ENCODE peak calls at places on chromosomes 3 and 15, in six cellular contexts. Q is left colon; R is stomach; A is kidney glomerular epithelial cell; D is effector CD4-positive, alpha-beta T cell; V is MCF 10A. Y is an unnamed sample.

GRCh38 chr3:40574661-40575060 is 49.9 kb downstream of the ZNF621 start:
- DNase-seq in A (no peak), R (no peak), V (no peak), D (no peak), Q (no peak), Y (no peak)

GRCh38 chr15:70488002-70488605 is 275.3 kb downstream of the UACA start:
- DNase-seq in V (peak), R (peak), Q (no peak), D (peak), A (peak), Y (no peak)

GRCh38 chr3:186425788-186426730 is 64.0 kb upstream of the DGKG start:
- DNase-seq in V (peak), D (no peak), Q (no peak), A (no peak), R (no peak), Y (no peak)

GRCh38 chr3:194592798-194593752 is 40.1 kb downstream of the TMEM44 start:
- DNase-seq in R (peak), D (no peak), V (peak), Q (no peak), A (peak), Y (no peak)

GRCh38 chr3:112101946-112102345 is 15.8 kb downstream of the C3orf52 start:
- DNase-seq in Q (no peak), D (no peak), R (no peak), A (peak), V (peak), Y (no peak)

GRCh38 chr15:99452728-99453643 is 112.8 kb upstream of the MEF2A start:
- DNase-seq in V (peak), R (peak), Q (peak), D (no peak), A (no peak), Y (no peak)

GRCh38 chr15:55183679-55184078 is 13.1 kb downstream of the RSL24D1 start:
- DNase-seq in Q (no peak), A (no peak), R (no peak), D (no peak), V (no peak), Y (no peak)

GRCh38 chr15:91142097-91142744 is 42.2 kb downstream of the SV2B start:
- DNase-seq in A (peak), V (peak), Q (no peak), D (no peak), R (no peak), Y (no peak)

GRCh38 chr15:50116477-50116876 is 2.6 kb downstream of the ATP8B4 start:
- DNase-seq in V (peak), Q (no peak), A (peak), D (no peak), R (no peak), Y (no peak)

GRCh38 chr3:99895106-99895705 is 77.5 kb downstream of the CMSS1 start:
- DNase-seq in Q (no peak), R (no peak), D (no peak), A (no peak), V (no peak), Y (no peak)

GRCh38 chr3:193816656-193817311 is 223.8 kb downstream of the OPA1 start:
- DNase-seq in Q (peak), R (peak), D (no peak), V (no peak), A (no peak), Y (no peak)

GRCh38 chr3:66475386-66476020 is 25.3 kb downstream of the LRIG1 start:
- DNase-seq in Q (no peak), A (no peak), D (no peak), R (no peak), V (no peak), Y (peak)

GRCh38 chr15:73732911-73733310 is 20.2 kb downstream of the INSYN1 start:
- DNase-seq in V (no peak), Q (no peak), R (no peak), D (no peak), A (no peak), Y (no peak)

GRCh38 chr3:189787622-189788021 is 156.4 kb downstream of the TP63 start:
- DNase-seq in Q (no peak), V (peak), A (no peak), D (no peak), R (no peak), Y (no peak)

GRCh38 chr15:100250166-100250800 is 91.5 kb downstream of the ADAMTS17 start:
- DNase-seq in Q (no peak), A (no peak), V (no peak), D (no peak), R (peak), Y (no peak)

GRCh38 chr15:95712785-95713184 is 617.7 kb upstream of the NR2F2 start:
- DNase-seq in Q (no peak), R (no peak), V (no peak), D (no peak), A (no peak), Y (no peak)

GRCh38 chr3:143218176-143218575 is 98.6 kb downstream of the CHST2 start:
- DNase-seq in V (no peak), A (no peak), D (no peak), Q (no peak), R (no peak), Y (no peak)

GRCh38 chr3:141793476-141794260 is 30.5 kb downstream of the GRK7 start:
- DNase-seq in D (no peak), V (no peak), R (no peak), Q (no peak), A (no peak), Y (no peak)

GRCh38 chr15:29826908-29827307 is 4.6 kb upstream of the TJP1 start:
- DNase-seq in Q (no peak), D (no peak), V (no peak), A (no peak), R (no peak), Y (no peak)

GRCh38 chr15:78623786-78624497 is 3.1 kb upstream of the CHRNA3 start:
- DNase-seq in D (no peak), Q (no peak), A (no peak), R (no peak), V (no peak), Y (no peak)

GRCh38 chr3:108489776-108490175 is 20.6 kb downstream of the MYH15 start:
- DNase-seq in A (peak), D (peak), R (no peak), Q (no peak), V (peak), Y (peak)

GRCh38 chr15:64985382-64986033 is 4.2 kb downstream of the SPG21 start:
- DNase-seq in R (peak), D (no peak), Q (no peak), A (no peak), V (no peak), Y (no peak)

GRCh38 chr15:49622561-49622960 is 1.7 kb downstream of the DTWD1 start:
- DNase-seq in D (no peak), R (no peak), V (no peak), A (no peak), Q (no peak), Y (no peak)

GRCh38 chr15:47586653-47587224 is 130.6 kb upstream of the SEMA6D start:
- DNase-seq in Q (peak), R (no peak), D (no peak), A (no peak), V (peak), Y (peak)

GRCh38 chr3:190495796-190496195 is 18.1 kb upstream of the IL1RAP start:
- DNase-seq in A (no peak), R (no peak), V (no peak), Q (no peak), D (no peak), Y (no peak)

GRCh38 chr15:55110446-55110845 is 86.3 kb downstream of the RSL24D1 start:
- DNase-seq in R (no peak), D (no peak), Q (no peak), V (no peak), A (no peak), Y (no peak)

GRCh38 chr3:20042331-20042730 is 2.1 kb downstream of the KAT2B start:
- DNase-seq in R (no peak), D (no peak), Q (no peak), V (no peak), A (no peak), Y (no peak)

GRCh38 chr15:70856884-70857546 is 3.1 kb upstream of the LARP6 start:
- DNase-seq in V (peak), D (no peak), Q (peak), A (peak), R (peak), Y (no peak)

GRCh38 chr3:179401561-179401960 is 49.7 kb downstream of the GNB4 start:
- DNase-seq in A (no peak), D (no peak), V (no peak), R (no peak), Q (no peak), Y (no peak)

GRCh38 chr3:103949690-103950089 is 1417.0 kb upstream of the ALCAM start:
- DNase-seq in R (no peak), D (no peak), A (no peak), V (no peak), Q (no peak), Y (no peak)